ENCODE peak calls at places on chromosomes 3 and 15, in nine cellular contexts. F is NCI-H748 treated with DMSO at 0.1 percent for 48 hours; N is activated CD4-positive, alpha-beta T cell treated with anti-CD3 and anti-CD28 coated beads, Interleukin-2, amount 10 ng/mL, durations not matched to agents 24 days and 14 days; Q is AG10803; V is endodermal cell; W is ELR; Z is IMR-90; I is substantia nigra; X is AG09309. Y is an unnamed sample.

GRCh38 chr3:11238057-11238456 is 34.1 kb upstream of the ATG7 start:
- DNase-seq in X (peak), Z (peak), I (no peak), W (peak), V (no peak), Q (peak), F (no peak), N (peak), Y (no peak)

GRCh38 chr3:20022954-20023644 is 11.0 kb upstream of the PP2D1 start:
- DNase-seq in W (no peak), N (no peak), X (no peak), I (no peak), Q (no peak), V (no peak), F (no peak), Z (no peak), Y (no peak)

GRCh38 chr3:55558316-55558715 is 71.2 kb upstream of the WNT5A start:
- DNase-seq in V (no peak), W (peak), X (peak), Z (peak), F (no peak), I (no peak), Q (peak), N (no peak), Y (no peak)

GRCh38 chr3:43692085-43692484 is 1.3 kb downstream of the ABHD5 start:
- DNase-seq in Q (no peak), Z (no peak), F (no peak), I (no peak), W (peak), N (no peak), V (no peak), X (no peak), Y (no peak)

GRCh38 chr3:45595364-45596154 is 1.0 kb downstream of the LIMD1 start:
- DNase-seq in Z (no peak), V (no peak), Q (no peak), N (no peak), F (no peak), I (no peak), X (no peak), W (peak), Y (no peak)

GRCh38 chr3:100106531-100107155 is 7.7 kb downstream of the FILIP1L start:
- DNase-seq in I (no peak), Z (peak), Q (peak), W (peak), N (no peak), V (no peak), F (no peak), X (no peak), Y (no peak)

GRCh38 chr3:9224490-9224889 is 25.0 kb downstream of the SRGAP3 start:
- DNase-seq in I (no peak), N (peak), W (peak), Q (no peak), X (no peak), Z (no peak), V (no peak), F (no peak), Y (no peak)

GRCh38 chr3:13229291-13229949 is 156.2 kb upstream of the IQSEC1 start:
- DNase-seq in I (no peak), Z (peak), X (no peak), V (peak), N (peak), Q (no peak), F (peak), W (peak), Y (no peak)

GRCh38 chr3:126209741-126210140 is 29.4 kb upstream of the ALDH1L1 start:
- DNase-seq in V (no peak), I (no peak), N (no peak), F (no peak), Q (no peak), Z (no peak), X (no peak), W (no peak), Y (no peak)

GRCh38 chr3:168040624-168041208 is 55.0 kb downstream of the GOLIM4 start:
- DNase-seq in Z (peak), X (peak), N (no peak), Q (peak), V (peak), I (no peak), F (peak), W (peak), Y (no peak)

GRCh38 chr15:88441076-88441730 is 26.0 kb downstream of the MRPL46 start:
- DNase-seq in F (no peak), Z (no peak), V (no peak), W (no peak), X (no peak), I (no peak), Q (no peak), N (no peak), Y (no peak)

GRCh38 chr15:39670687-39671086 is 89.8 kb downstream of the THBS1 start:
- DNase-seq in N (no peak), X (no peak), W (no peak), V (no peak), Q (peak), F (no peak), I (no peak), Z (no peak), Y (no peak)

GRCh38 chr3:178562869-178563232 is 26.6 kb downstream of the KCNMB2 start:
- DNase-seq in W (no peak), F (no peak), X (no peak), Z (no peak), N (no peak), V (no peak), I (no peak), Q (peak), Y (no peak)

GRCh38 chr15:39963806-39964205 is 29.9 kb downstream of the EIF2AK4 start:
- DNase-seq in Q (peak), F (no peak), V (no peak), I (no peak), Z (peak), X (peak), N (no peak), W (no peak), Y (no peak)